ENCODE peak calls at places on chromosomes 11 and 22, in six cellular contexts. X is A549, M is naive B cell, C is GM19239, T is ELR, G is psoas muscle. O is an unnamed sample.

GRCh38 chr11:34433899-34434298 is 4.8 kb upstream of the CAT start:
- DNase-seq in M (no peak), C (no peak), X (no peak), T (no peak), G (no peak), O (no peak)

GRCh38 chr11:86955674-86956522 is 703 bp upstream of the FZD4 start:
- DNase-seq in X (peak; percentile 85), T (peak; percentile 82), C (peak; percentile 46), G (peak; percentile 95), M (peak; percentile 11), O (peak; percentile 67)

GRCh38 chr11:1853376-1854131 is 670 bp downstream of the LSP1 start:
- DNase-seq in X (no peak), C (no peak), M (no peak), T (no peak), G (no peak), O (no peak)

GRCh38 chr11:64244966-64245365 is 1.8 kb downstream of the PPP1R14B start:
- DNase-seq in X (no peak), C (no peak), G (no peak), T (no peak), M (no peak), O (no peak)

GRCh38 chr22:21446827-21447690 is 20.1 kb upstream of the TMEM191C start:
- DNase-seq in T (no peak), G (no peak), M (no peak), X (no peak), C (no peak), O (no peak)

GRCh38 chr11:6249822-6250555 is 9.6 kb upstream of the CCKBR start:
- DNase-seq in G (peak; percentile 69), C (no peak), T (peak; percentile 64), X (peak; percentile 36), M (no peak), O (peak; percentile 5)

GRCh38 chr22:22450343-22450839 is 58.2 kb downstream of the ZNF280B start:
- DNase-seq in M (peak; percentile 82), C (peak; percentile 59), X (no peak), T (no peak), G (no peak), O (peak; percentile 32)

GRCh38 chr11:109123811-109124787 is 297.9 kb upstream of the C11orf87 start:
- DNase-seq in G (no peak), C (no peak), X (no peak), M (no peak), T (no peak), O (no peak)

GRCh38 chr11:118929496-118930151 is 3.9 kb upstream of the BCL9L start:
- DNase-seq in M (peak; percentile 74), X (peak; percentile 83), G (peak; percentile 88), C (no peak), T (peak; percentile 81), O (peak; percentile 88)

GRCh38 chr11:75539459-75540022 is 13.8 kb upstream of the GDPD5 start:
- DNase-seq in C (no peak), M (no peak), X (no peak), G (no peak), T (no peak), O (no peak)

GRCh38 chr11:30758946-30759501 is 172.9 kb upstream of the MPPED2 start:
- DNase-seq in X (no peak), G (no peak), T (no peak), C (no peak), M (no peak), O (no peak)

GRCh38 chr11:67302571-67303131 is 679 bp upstream of the SSH3 start:
- DNase-seq in M (no peak), C (no peak), G (peak; percentile 72), T (peak; percentile 42), X (no peak), O (no peak)

GRCh38 chr11:2899080-2899783 is 13.7 kb upstream of the CDKN1C start:
- DNase-seq in G (no peak), T (peak; percentile 39), X (no peak), M (no peak), C (no peak), O (no peak)

GRCh38 chr11:75191330-75191717 is 40.4 kb downstream of the SLCO2B1 start:
- DNase-seq in G (no peak), X (no peak), T (no peak), M (no peak), C (no peak), O (no peak)

GRCh38 chr22:42544686-42545085 is 9.1 kb upstream of the SERHL2 start:
- DNase-seq in G (no peak), X (no peak), T (no peak), C (no peak), M (no peak), O (no peak)

GRCh38 chr11:86596861-86597632 is 75.4 kb downstream of the ME3 start:
- DNase-seq in C (no peak), T (no peak), X (no peak), M (no peak), G (no peak), O (no peak)

GRCh38 chr11:57615308-57615707 is 17.8 kb downstream of the SERPING1 start:
- DNase-seq in C (no peak), T (no peak), M (no peak), X (no peak), G (no peak), O (no peak)